ENCODE peak calls at places on chromosomes 4 and X, in nine cellular contexts. J is ovary, E is PC-3, L is mesenchymal stem cell, V is mesendoderm, G is heart right ventricle, W is Caco-2, H is Karpas-422, S is Peyer's patch. X is an unnamed sample.

GRCh38 chrX:49139713-49140112 is 16.2 kb upstream of the GPKOW start:
- DNase-seq in J (no peak), E (no peak), L (no peak), V (no peak), G (no peak), W (peak; percentile 4), H (no peak), S (no peak), X (no peak)

GRCh38 chr4:1569461-1570151 is 114.5 kb downstream of the FAM53A start:
- DNase-seq in J (no peak), E (no peak), L (no peak), V (no peak), G (no peak), W (no peak), H (no peak), S (no peak), X (no peak)

GRCh38 chr4:144300616-144301015 is 160.1 kb upstream of the GYPA start:
- DNase-seq in J (no peak), E (no peak), L (no peak), V (no peak), G (no peak), W (peak; percentile 9), H (no peak), S (no peak), X (no peak)

GRCh38 chr4:111773858-111774257 is 371.4 kb upstream of the FAM241A start:
- DNase-seq in J (no peak), E (no peak), L (peak; percentile 83), V (no peak), G (no peak), W (no peak), H (no peak), S (peak; percentile 73), X (peak; percentile 7)

GRCh38 chr4:109998867-109999303 is 86.2 kb downstream of the EGF start:
- DNase-seq in J (no peak), E (peak; percentile 75), L (peak; percentile 73), V (peak; percentile 67), G (peak; percentile 20), W (peak; percentile 69), H (peak; percentile 89), S (no peak), X (peak; percentile 84)

GRCh38 chr4:48832571-48832970 is 1.7 kb downstream of the OCIAD1 start:
- DNase-seq in J (no peak), E (no peak), L (no peak), V (peak; percentile 11), G (no peak), W (no peak), H (no peak), S (no peak), X (no peak)

GRCh38 chrX:140724337-140725105 is 15.0 kb downstream of the LINC00632 start:
- DNase-seq in J (no peak), E (no peak), L (peak; percentile 11), V (peak; percentile 23), G (no peak), W (no peak), H (no peak), S (no peak), X (no peak)

GRCh38 chr4:151641167-151641566 is 119.6 kb downstream of the GATB start:
- DNase-seq in J (no peak), E (peak; percentile 33), L (peak; percentile 66), V (no peak), G (no peak), W (no peak), H (no peak), S (no peak), X (peak; percentile 81)

GRCh38 chr4:104860227-104861123 is 286.2 kb upstream of the TET2 start:
- DNase-seq in J (peak; percentile 63), E (peak; percentile 90), L (peak; percentile 78), V (peak; percentile 85), G (peak; percentile 54), W (peak; percentile 66), H (peak; percentile 91), S (peak; percentile 76), X (peak; percentile 84)

GRCh38 chrX:140360284-140360683 is 144.6 kb downstream of the SOX3 start:
- DNase-seq in J (no peak), E (no peak), L (no peak), V (peak; percentile 5), G (no peak), W (no peak), H (no peak), S (no peak), X (no peak)

GRCh38 chrX:151384807-151385206 is 12.2 kb upstream of the VMA21 start:
- DNase-seq in J (no peak), E (no peak), L (no peak), V (no peak), G (no peak), W (no peak), H (no peak), S (no peak), X (no peak)

GRCh38 chr4:2390146-2390545 is 28.3 kb downstream of the ZFYVE28 start:
- DNase-seq in J (no peak), E (no peak), L (no peak), V (peak; percentile 69), G (no peak), W (no peak), H (no peak), S (no peak), X (no peak)

GRCh38 chr4:178738026-178738425 is 1295.8 kb upstream of the AGA start:
- DNase-seq in J (no peak), E (peak; percentile 71), L (no peak), V (no peak), G (no peak), W (no peak), H (no peak), S (no peak), X (peak; percentile 7)

GRCh38 chr4:83631066-83631465 is 95.2 kb downstream of the GPAT3 start:
- DNase-seq in J (no peak), E (no peak), L (peak; percentile 79), V (no peak), G (no peak), W (no peak), H (no peak), S (no peak), X (peak; percentile 63)

GRCh38 chr4:172553216-172553615 is 615.4 kb upstream of the GALNT7 start:
- DNase-seq in J (no peak), E (no peak), L (no peak), V (no peak), G (no peak), W (no peak), H (no peak), S (no peak), X (peak; percentile 5)

DNA sequence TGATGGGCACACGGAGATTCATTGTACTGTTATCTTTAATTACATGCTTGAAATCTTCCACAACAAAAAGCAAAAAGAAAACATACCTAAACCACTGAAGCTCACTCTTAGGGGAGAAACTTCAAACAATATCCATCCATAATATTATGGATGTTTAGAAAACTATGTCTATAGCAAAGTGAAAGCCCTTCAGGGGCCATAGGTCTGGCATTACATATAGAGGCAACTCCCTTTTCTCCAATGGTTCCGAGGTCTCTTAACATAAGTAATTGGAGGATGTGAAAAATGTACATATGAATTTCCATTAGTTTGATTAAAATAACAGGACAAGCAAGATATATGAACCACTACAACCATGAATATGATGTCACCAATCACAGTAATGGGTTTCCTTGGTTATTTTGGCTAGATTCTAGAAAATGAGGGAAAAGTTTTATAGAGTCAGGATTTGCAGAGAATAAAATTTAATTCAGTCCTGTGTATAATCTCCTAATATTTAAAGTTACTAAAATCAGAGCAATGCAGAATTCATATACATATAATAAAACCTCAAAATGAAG is 10.8 kb downstream of the UGDH start:
- DNase-seq in J (no peak), E (no peak), L (no peak), V (no peak), G (no peak), W (no peak), H (no peak), S (no peak), X (no peak)
- H3K36me3 ChIP-seq in J (no peaks in the 10 kb centered on the region), E (peaks cover 25% of the 10 kb centered on the region), L (peaks cover 74% of the 10 kb centered on the region), V (no peaks in the 10 kb centered on the region), G (no peaks in the 10 kb centered on the region), W (peaks cover 1% of the 10 kb centered on the region), H (peaks cover 14% of the 10 kb centered on the region), S (peaks cover 67% of the 10 kb centered on the region), X (peaks cover 74% of the 10 kb centered on the region)

DNA sequence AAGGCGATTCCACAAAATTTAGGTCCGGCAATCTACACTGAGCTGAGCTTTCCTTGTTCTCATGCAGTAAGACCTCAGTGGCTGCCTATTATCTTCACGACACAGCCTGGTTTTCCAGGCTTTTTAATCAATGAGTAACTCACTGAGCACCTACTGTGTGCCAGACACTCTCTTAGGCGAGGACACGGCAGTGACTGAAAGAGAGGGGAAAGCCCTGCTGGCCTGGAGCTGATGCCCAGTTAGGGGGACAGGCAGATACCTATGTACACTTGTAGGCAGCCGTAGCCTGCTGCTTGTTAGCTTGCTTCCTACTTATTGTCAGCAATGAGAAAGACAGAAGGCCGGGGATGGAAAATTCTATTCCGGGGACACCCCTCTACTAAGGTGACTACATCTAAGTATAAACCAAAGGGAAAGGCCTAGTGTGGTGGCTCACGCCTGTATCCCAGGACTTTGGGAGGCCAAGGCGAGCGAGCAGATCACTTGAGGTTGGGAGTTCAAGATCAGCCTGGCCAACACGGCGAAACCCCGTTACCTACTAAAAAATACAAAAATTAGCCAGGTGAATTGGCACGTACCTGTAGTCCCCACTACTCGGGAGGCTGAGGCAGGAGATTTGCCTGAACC is 3.8 kb downstream of the WDR1 start:
- DNase-seq in J (no peak), E (no peak), L (no peak), V (no peak), G (no peak), W (no peak), H (no peak), S (no peak), X (no peak)
- H3K36me3 ChIP-seq in J (no peaks in the 10 kb centered on the region), E (peaks cover 33% of the 10 kb centered on the region), L (peaks cover 81% of the 10 kb centered on the region), V (peaks cover 10% of the 10 kb centered on the region), G (peaks cover 10% of the 10 kb centered on the region), W (peaks cover 15% of the 10 kb centered on the region), H (peaks cover 35% of the 10 kb centered on the region), S (peaks cover 62% of the 10 kb centered on the region), X (peaks cover 69% of the 10 kb centered on the region)

DNA sequence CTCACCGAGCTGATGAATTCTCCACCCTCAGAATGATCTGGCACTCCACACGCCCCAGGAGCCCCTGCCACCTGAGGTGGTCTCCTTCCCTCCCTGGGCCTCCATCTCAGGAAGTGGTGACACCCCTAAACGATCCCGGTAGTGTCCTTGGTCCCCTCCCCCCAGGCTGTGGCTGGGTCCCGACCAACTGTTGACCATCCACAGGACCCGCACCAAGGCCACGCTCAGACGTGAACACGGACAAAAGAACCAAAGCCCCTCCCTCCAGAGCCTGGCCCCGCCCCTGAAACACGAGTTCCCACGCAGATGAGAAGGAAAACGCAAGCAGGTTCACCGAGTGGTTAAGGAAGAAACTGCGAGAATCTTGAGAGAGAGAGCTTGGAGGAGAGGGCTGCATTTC is 16.6 kb downstream of the LRPAP1 start:
- DNase-seq in J (no peak), E (no peak), L (no peak), V (peak; percentile 57), G (no peak), W (no peak), H (no peak), S (no peak), X (no peak)
- H3K36me3 ChIP-seq in J (no peaks in the 10 kb centered on the region), E (no peaks in the 10 kb centered on the region), L (peaks cover 94% of the 10 kb centered on the region), V (peaks cover 13% of the 10 kb centered on the region), G (peaks cover 8% of the 10 kb centered on the region), W (peaks cover 2% of the 10 kb centered on the region), H (peaks cover 11% of the 10 kb centered on the region), S (peaks cover 92% of the 10 kb centered on the region), X (peaks cover 86% of the 10 kb centered on the region)

DNA sequence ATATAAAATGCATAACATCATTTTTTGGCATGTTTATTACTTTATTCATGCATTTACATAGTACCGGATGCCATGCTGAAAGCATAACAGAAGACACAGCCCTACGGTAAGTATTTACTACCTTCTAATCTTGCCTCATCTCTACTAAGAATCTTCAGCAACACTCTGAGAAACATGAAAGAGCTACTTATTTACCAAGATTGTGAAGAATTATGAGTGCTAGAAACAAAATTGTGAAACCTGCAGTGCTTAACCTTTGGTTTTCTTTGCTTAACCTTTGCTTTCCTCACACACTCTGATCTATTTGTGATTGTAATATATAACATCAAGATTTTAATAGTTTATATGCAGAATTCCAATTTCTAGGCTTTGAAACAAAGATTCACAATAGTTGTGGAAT is 7.4 kb downstream of the ANTXR2 start:
- DNase-seq in J (no peak), E (no peak), L (no peak), V (no peak), G (no peak), W (no peak), H (no peak), S (no peak), X (no peak)
- H3K36me3 ChIP-seq in J (no peaks in the 10 kb centered on the region), E (peaks cover 33% of the 10 kb centered on the region), L (peaks cover 97% of the 10 kb centered on the region), V (no peaks in the 10 kb centered on the region), G (no peaks in the 10 kb centered on the region), W (no peaks in the 10 kb centered on the region), H (no peaks in the 10 kb centered on the region), S (peaks cover 59% of the 10 kb centered on the region), X (peaks cover 83% of the 10 kb centered on the region)